ENCODE peak calls at places on chromosomes 6 and 20, in eight cellular contexts. One of them, this sample, is unnamed. For H3K36me3 and H3K27me3, the result is how much of the 10 kb centered on the place peaks cover.

GRCh38 chr6:27867051-27867940 is 44.9 kb downstream of the OR2B2 start:
- DNase-seq in left ventricle myocardium inferior: peak
- DNase-seq in CD4-positive, CD25-positive, alpha-beta regulatory T cell: peak
- DNase-seq in MG63: peak
- DNase-seq in GM23338: peak
- DNase-seq in astrocyte: peak
- DNase-seq in A673: peak
- DNase-seq in transverse colon: peak
- DNase-seq in this sample: peak

GRCh38 chr20:3648941-3649340 is 14.3 kb downstream of the GFRA4 start:
- DNase-seq in A673: no peak
- DNase-seq in transverse colon: no peak
- DNase-seq in left ventricle myocardium inferior: no peak
- DNase-seq in astrocyte: no peak
- DNase-seq in GM23338: no peak
- DNase-seq in CD4-positive, CD25-positive, alpha-beta regulatory T cell: no peak
- DNase-seq in MG63: no peak
- DNase-seq in this sample: no peak

GRCh38 chr6:29941006-29941405 is 1.3 kb upstream of the HLA-A start:
- DNase-seq in transverse colon: no peak
- DNase-seq in astrocyte: no peak
- DNase-seq in left ventricle myocardium inferior: no peak
- DNase-seq in A673: no peak
- DNase-seq in GM23338: no peak
- DNase-seq in MG63: no peak
- DNase-seq in CD4-positive, CD25-positive, alpha-beta regulatory T cell: no peak
- DNase-seq in this sample: no peak

GRCh38 chr20:16014436-16014835 is 558.8 kb downstream of the KIF16B start:
- DNase-seq in GM23338: no peak
- DNase-seq in MG63: no peak
- DNase-seq in CD4-positive, CD25-positive, alpha-beta regulatory T cell: no peak
- DNase-seq in astrocyte: no peak
- DNase-seq in A673: no peak
- DNase-seq in left ventricle myocardium inferior: no peak
- DNase-seq in transverse colon: no peak
- DNase-seq in this sample: no peak

GRCh38 chr6:156421933-156422332 is 355.2 kb upstream of the ARID1B start:
- DNase-seq in left ventricle myocardium inferior: no peak
- DNase-seq in CD4-positive, CD25-positive, alpha-beta regulatory T cell: no peak
- DNase-seq in A673: no peak
- DNase-seq in GM23338: no peak
- DNase-seq in MG63: no peak
- DNase-seq in astrocyte: no peak
- DNase-seq in transverse colon: no peak
- DNase-seq in this sample: no peak

GRCh38 chr20:61744691-61745396 is 320.8 kb downstream of the TAF4 start:
- DNase-seq in A673: no peak
- DNase-seq in CD4-positive, CD25-positive, alpha-beta regulatory T cell: no peak
- DNase-seq in left ventricle myocardium inferior: no peak
- DNase-seq in GM23338: no peak
- DNase-seq in transverse colon: no peak
- DNase-seq in astrocyte: peak
- DNase-seq in MG63: no peak
- DNase-seq in this sample: peak

GRCh38 chr20:44407402-44408184 is 52.1 kb downstream of the HNF4A start:
- DNase-seq in A673: no peak
- DNase-seq in left ventricle myocardium inferior: no peak
- DNase-seq in astrocyte: peak
- DNase-seq in transverse colon: peak
- DNase-seq in GM23338: no peak
- DNase-seq in CD4-positive, CD25-positive, alpha-beta regulatory T cell: no peak
- DNase-seq in MG63: peak
- DNase-seq in this sample: no peak

GRCh38 chr6:74181471-74181870 is 485.5 kb downstream of the CD109 start:
- DNase-seq in A673: no peak
- DNase-seq in transverse colon: no peak
- DNase-seq in astrocyte: no peak
- DNase-seq in MG63: no peak
- DNase-seq in GM23338: no peak
- DNase-seq in left ventricle myocardium inferior: no peak
- DNase-seq in CD4-positive, CD25-positive, alpha-beta regulatory T cell: no peak
- DNase-seq in this sample: no peak

GRCh38 chr6:149963462-149964242 is at the start of gene ULBP1:
- DNase-seq in left ventricle myocardium inferior: peak
- DNase-seq in A673: peak
- DNase-seq in transverse colon: peak
- DNase-seq in astrocyte: peak
- DNase-seq in MG63: peak
- DNase-seq in CD4-positive, CD25-positive, alpha-beta regulatory T cell: peak
- DNase-seq in GM23338: peak
- DNase-seq in this sample: peak

GRCh38 chr6:37480118-37480736 is 19.5 kb downstream of the CCDC167 start:
- DNase-seq in astrocyte: no peak
- DNase-seq in CD4-positive, CD25-positive, alpha-beta regulatory T cell: no peak
- DNase-seq in transverse colon: no peak
- DNase-seq in MG63: no peak
- DNase-seq in left ventricle myocardium inferior: no peak
- DNase-seq in A673: no peak
- DNase-seq in GM23338: no peak
- DNase-seq in this sample: no peak
- H3K36me3 ChIP-seq in astrocyte: under half
- H3K36me3 ChIP-seq in CD4-positive, CD25-positive, alpha-beta regulatory T cell: half or more
- H3K36me3 ChIP-seq in transverse colon: under half
- H3K36me3 ChIP-seq in MG63: under half
- H3K36me3 ChIP-seq in left ventricle myocardium inferior: half or more
- H3K36me3 ChIP-seq in A673: under half
- H3K36me3 ChIP-seq in GM23338: under half
- H3K36me3 ChIP-seq in this sample: under half

GRCh38 chr6:100462396-100462795 is 2.3 kb downstream of the SIM1 start:
- DNase-seq in astrocyte: no peak
- DNase-seq in left ventricle myocardium inferior: no peak
- DNase-seq in transverse colon: no peak
- DNase-seq in A673: no peak
- DNase-seq in MG63: no peak
- DNase-seq in CD4-positive, CD25-positive, alpha-beta regulatory T cell: no peak
- DNase-seq in GM23338: no peak
- DNase-seq in this sample: no peak

GRCh38 chr6:100464910-100465700 is at the start of gene SIM1:
- DNase-seq in MG63: peak
- DNase-seq in CD4-positive, CD25-positive, alpha-beta regulatory T cell: no peak
- DNase-seq in GM23338: peak
- DNase-seq in astrocyte: peak
- DNase-seq in A673: peak
- DNase-seq in transverse colon: peak
- DNase-seq in left ventricle myocardium inferior: peak
- DNase-seq in this sample: peak

GRCh38 chr6:100462990-100463684 is 1.6 kb downstream of the SIM1 start:
- DNase-seq in GM23338: peak
- DNase-seq in CD4-positive, CD25-positive, alpha-beta regulatory T cell: no peak
- DNase-seq in left ventricle myocardium inferior: no peak
- DNase-seq in astrocyte: no peak
- DNase-seq in A673: no peak
- DNase-seq in transverse colon: no peak
- DNase-seq in MG63: peak
- DNase-seq in this sample: no peak

GRCh38 chr6:100464162-100464851 is 414 bp downstream of the SIM1 start:
- DNase-seq in astrocyte: no peak
- DNase-seq in CD4-positive, CD25-positive, alpha-beta regulatory T cell: no peak
- DNase-seq in A673: no peak
- DNase-seq in MG63: peak
- DNase-seq in left ventricle myocardium inferior: no peak
- DNase-seq in GM23338: peak
- DNase-seq in transverse colon: no peak
- DNase-seq in this sample: peak

GRCh38 chr6:100463685-100464161 is 998 bp downstream of the SIM1 start:
- DNase-seq in A673: no peak
- DNase-seq in CD4-positive, CD25-positive, alpha-beta regulatory T cell: no peak
- DNase-seq in astrocyte: no peak
- DNase-seq in left ventricle myocardium inferior: no peak
- DNase-seq in MG63: peak
- DNase-seq in transverse colon: no peak
- DNase-seq in GM23338: peak
- DNase-seq in this sample: no peak
- H3K27me3 ChIP-seq in A673: under half
- H3K27me3 ChIP-seq in CD4-positive, CD25-positive, alpha-beta regulatory T cell: half or more
- H3K27me3 ChIP-seq in astrocyte: half or more
- H3K27me3 ChIP-seq in left ventricle myocardium inferior: half or more
- H3K27me3 ChIP-seq in MG63: under half
- H3K27me3 ChIP-seq in transverse colon: half or more
- H3K27me3 ChIP-seq in GM23338: half or more
- H3K27me3 ChIP-seq in this sample: under half

DNA sequence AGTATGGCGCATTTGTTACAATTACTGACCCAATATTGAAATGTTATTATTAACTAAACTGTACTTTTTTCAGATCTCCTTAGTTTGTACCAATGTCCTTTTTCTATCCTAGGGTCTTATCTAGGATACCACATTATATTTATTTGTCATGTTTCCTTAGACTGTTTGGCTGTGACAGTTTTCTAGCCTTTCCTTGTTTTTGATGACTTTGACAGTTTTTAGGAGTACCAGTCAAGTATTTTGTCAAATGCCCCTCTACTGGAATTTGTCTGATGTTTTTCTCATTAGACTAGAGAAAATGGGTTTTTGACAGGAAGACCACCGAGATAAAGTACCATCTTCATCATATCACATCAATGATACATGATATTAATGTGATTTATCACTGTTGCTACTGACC is 14.6 kb downstream of the CCNC start:
- DNase-seq in transverse colon: no peak
- DNase-seq in A673: no peak
- DNase-seq in CD4-positive, CD25-positive, alpha-beta regulatory T cell: no peak
- DNase-seq in GM23338: no peak
- DNase-seq in left ventricle myocardium inferior: no peak
- DNase-seq in astrocyte: no peak
- DNase-seq in MG63: no peak
- DNase-seq in this sample: no peak
- H3K36me3 ChIP-seq in transverse colon: under half
- H3K36me3 ChIP-seq in A673: half or more
- H3K36me3 ChIP-seq in CD4-positive, CD25-positive, alpha-beta regulatory T cell: under half
- H3K36me3 ChIP-seq in GM23338: under half
- H3K36me3 ChIP-seq in left ventricle myocardium inferior: half or more
- H3K36me3 ChIP-seq in astrocyte: under half
- H3K36me3 ChIP-seq in MG63: half or more
- H3K36me3 ChIP-seq in this sample: under half

GRCh38 chr6:415087-415486 is 23.5 kb downstream of the IRF4 start:
- DNase-seq in left ventricle myocardium inferior: no peak
- DNase-seq in MG63: no peak
- DNase-seq in A673: no peak
- DNase-seq in CD4-positive, CD25-positive, alpha-beta regulatory T cell: no peak
- DNase-seq in GM23338: no peak
- DNase-seq in transverse colon: no peak
- DNase-seq in astrocyte: no peak
- DNase-seq in this sample: no peak

GRCh38 chr6:410555-411395 is 19.2 kb downstream of the IRF4 start:
- DNase-seq in A673: no peak
- DNase-seq in transverse colon: no peak
- DNase-seq in CD4-positive, CD25-positive, alpha-beta regulatory T cell: no peak
- DNase-seq in astrocyte: no peak
- DNase-seq in left ventricle myocardium inferior: no peak
- DNase-seq in GM23338: no peak
- DNase-seq in MG63: no peak
- DNase-seq in this sample: no peak

GRCh38 chr6:411402-412145 is 20.0 kb downstream of the IRF4 start:
- DNase-seq in left ventricle myocardium inferior: no peak
- DNase-seq in MG63: no peak
- DNase-seq in astrocyte: no peak
- DNase-seq in GM23338: no peak
- DNase-seq in A673: no peak
- DNase-seq in CD4-positive, CD25-positive, alpha-beta regulatory T cell: no peak
- DNase-seq in transverse colon: no peak
- DNase-seq in this sample: no peak

GRCh38 chr6:414447-414846 is 22.9 kb downstream of the IRF4 start:
- DNase-seq in GM23338: no peak
- DNase-seq in MG63: no peak
- DNase-seq in CD4-positive, CD25-positive, alpha-beta regulatory T cell: no peak
- DNase-seq in transverse colon: no peak
- DNase-seq in A673: no peak
- DNase-seq in left ventricle myocardium inferior: no peak
- DNase-seq in astrocyte: no peak
- DNase-seq in this sample: no peak

DNA sequence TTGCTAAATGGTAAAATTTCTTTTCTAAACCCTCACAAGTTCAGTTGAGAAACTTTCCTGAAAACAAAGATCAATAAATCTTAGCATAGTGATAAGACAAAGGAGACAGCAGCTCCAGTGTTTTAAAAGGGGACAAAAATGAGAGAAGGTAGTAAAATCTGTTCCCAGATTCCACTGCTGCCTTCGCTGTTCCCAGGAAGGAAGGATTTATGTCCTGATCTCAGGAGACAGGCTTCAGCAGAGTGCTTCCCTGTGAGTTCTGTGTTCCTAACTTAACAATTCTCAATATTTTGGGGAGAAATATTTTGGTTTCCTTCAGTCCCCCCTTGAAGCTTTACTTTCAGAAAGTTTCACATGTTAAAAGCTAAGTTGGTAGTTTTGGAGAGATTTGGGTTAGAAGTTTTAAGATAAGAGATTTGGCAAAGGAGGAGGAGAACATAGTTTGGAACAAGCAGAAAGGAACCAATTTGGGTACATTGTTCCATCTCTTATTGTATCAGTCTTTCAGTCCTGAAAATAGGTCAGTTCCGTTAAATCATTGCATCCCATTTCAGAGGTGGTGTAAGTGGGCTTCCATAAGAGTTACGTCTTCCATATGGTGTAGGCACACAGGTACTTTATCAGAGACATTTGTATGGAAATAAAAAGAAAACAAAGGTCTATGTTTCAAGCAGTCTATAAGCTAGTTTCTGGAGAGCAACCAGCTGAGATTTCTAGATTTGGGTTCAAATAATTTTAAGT is 20.8 kb downstream of the IRF4 start:
- DNase-seq in left ventricle myocardium inferior: no peak
- DNase-seq in transverse colon: no peak
- DNase-seq in MG63: no peak
- DNase-seq in astrocyte: no peak
- DNase-seq in A673: no peak
- DNase-seq in CD4-positive, CD25-positive, alpha-beta regulatory T cell: no peak
- DNase-seq in GM23338: no peak
- DNase-seq in this sample: no peak
- H3K27me3 ChIP-seq in left ventricle myocardium inferior: under half
- H3K27me3 ChIP-seq in transverse colon: under half
- H3K27me3 ChIP-seq in MG63: under half
- H3K27me3 ChIP-seq in astrocyte: under half
- H3K27me3 ChIP-seq in A673: under half
- H3K27me3 ChIP-seq in CD4-positive, CD25-positive, alpha-beta regulatory T cell: under half
- H3K27me3 ChIP-seq in GM23338: under half
- H3K27me3 ChIP-seq in this sample: under half